ENCODE peak calls at places on chromosome 21, in seven cellular contexts. B is GM04503, A is H54, E is neural progenitor cell, M is anterior cingulate cortex, T is Caco-2, J is AG09309. U is an unnamed sample.

GRCh38 chr21:33752260-33752659 is 110.0 kb downstream of the ITSN1 start:
- DNase-seq in T (no peak), E (no peak), M (no peak), J (no peak), A (no peak), B (no peak), U (no peak)

GRCh38 chr21:26169611-26170470 is 729 bp downstream of the APP start:
- DNase-seq in T (peak), M (peak), A (peak), E (peak), B (peak), J (no peak), U (no peak)

GRCh38 chr21:14403681-14404318 is 20.9 kb upstream of the HSPA13 start:
- DNase-seq in J (peak), T (peak), E (peak), B (no peak), M (no peak), A (peak), U (peak)

GRCh38 chr21:33976980-33977720 is 61.5 kb upstream of the ATP5PO start:
- DNase-seq in A (no peak), T (no peak), E (no peak), J (no peak), B (no peak), M (no peak), U (no peak)

GRCh38 chr21:42028754-42029385 is 18.7 kb upstream of the ZBTB21 start:
- DNase-seq in J (no peak), T (no peak), A (no peak), E (no peak), B (no peak), M (no peak), U (no peak)

GRCh38 chr21:27362249-27362648 is 395.4 kb upstream of the ADAMTS5 start:
- DNase-seq in E (no peak), A (no peak), M (no peak), B (no peak), J (no peak), T (peak), U (no peak)

GRCh38 chr21:27674037-27674436 is 707.1 kb upstream of the ADAMTS5 start:
- DNase-seq in T (no peak), E (no peak), M (no peak), J (peak), A (no peak), B (peak), U (peak)

GRCh38 chr21:15472108-15472507 is 257.7 kb upstream of the USP25 start:
- DNase-seq in J (no peak), B (no peak), T (no peak), M (no peak), E (no peak), A (no peak), U (no peak)

GRCh38 chr21:14737922-14738321 is 191.8 kb upstream of the SAMSN1 start:
- DNase-seq in J (no peak), E (peak), A (no peak), T (peak), B (no peak), M (no peak), U (peak)

GRCh38 chr21:41894922-41895557 is 15.9 kb upstream of the PRDM15 start:
- DNase-seq in M (no peak), E (no peak), J (no peak), T (no peak), A (no peak), B (no peak), U (peak)

GRCh38 chr21:45590726-45591618 is 48.7 kb upstream of the SLC19A1 start:
- DNase-seq in E (no peak), T (no peak), B (no peak), A (no peak), M (no peak), J (no peak), U (no peak)

GRCh38 chr21:31281561-31281960 is 62.5 kb downstream of the TIAM1 start:
- DNase-seq in B (no peak), A (no peak), M (no peak), E (no peak), J (no peak), T (no peak), U (no peak)

GRCh38 chr21:38910390-38911008 is 104.8 kb downstream of the ETS2 start:
- DNase-seq in A (no peak), M (no peak), J (no peak), B (no peak), E (no peak), T (no peak), U (no peak)

GRCh38 chr21:37006521-37007291 is at the start of gene RIPPLY3:
- DNase-seq in E (peak), A (no peak), B (no peak), T (peak), J (no peak), M (no peak), U (no peak)

GRCh38 chr21:41369915-41370839 is 8.3 kb downstream of the MX2 start:
- DNase-seq in J (no peak), B (no peak), T (no peak), M (no peak), A (no peak), E (no peak), U (no peak)

GRCh38 chr21:37551406-37552355 is 185.1 kb downstream of the DYRK1A start:
- DNase-seq in B (no peak), A (peak), J (no peak), T (peak), E (no peak), M (no peak), U (no peak)

GRCh38 chr21:17929514-17929913 is 110.4 kb upstream of the C21orf91 start:
- DNase-seq in M (no peak), A (no peak), E (peak), J (no peak), B (no peak), T (no peak), U (no peak)

GRCh38 chr21:42731264-42732032 is 78.0 kb downstream of the PDE9A start:
- DNase-seq in A (no peak), J (no peak), T (no peak), M (no peak), B (no peak), E (no peak), U (no peak)

GRCh38 chr21:34858559-34858958 is 189.8 kb downstream of the CLIC6 start:
- DNase-seq in M (no peak), T (no peak), A (no peak), B (no peak), J (no peak), E (no peak), U (no peak)

GRCh38 chr21:31347435-31348032 is 3.5 kb upstream of the TIAM1 start:
- DNase-seq in M (no peak), A (peak), E (peak), T (peak), J (no peak), B (no peak), U (no peak)

GRCh38 chr21:46515109-46515508 is 56.4 kb downstream of the DIP2A start:
- DNase-seq in E (no peak), M (peak), T (no peak), J (no peak), A (no peak), B (no peak), U (no peak)

GRCh38 chr21:16424331-16424749 is 694.6 kb downstream of the USP25 start:
- DNase-seq in M (no peak), B (no peak), A (no peak), T (no peak), E (no peak), J (no peak), U (no peak)

GRCh38 chr21:45543371-45543709 is 1.1 kb upstream of the SLC19A1 start:
- DNase-seq in M (no peak), A (no peak), B (no peak), E (no peak), J (no peak), T (no peak), U (no peak)

GRCh38 chr21:43373387-43374227 is 53.3 kb downstream of the SIK1 start:
- DNase-seq in M (peak), T (no peak), J (no peak), E (no peak), A (no peak), B (no peak), U (no peak)

GRCh38 chr21:33825419-33825818 is 90.2 kb downstream of the ATP5PO start:
- DNase-seq in B (no peak), M (no peak), E (no peak), J (no peak), A (no peak), T (no peak), U (no peak)

GRCh38 chr21:42855143-42855936 is 24.0 kb downstream of the WDR4 start:
- DNase-seq in A (no peak), M (no peak), J (no peak), E (no peak), T (no peak), B (no peak), U (no peak)

GRCh38 chr21:15054089-15054488 is 10.7 kb downstream of the NRIP1 start:
- DNase-seq in A (no peak), T (no peak), M (no peak), E (no peak), J (no peak), B (no peak), U (no peak)

GRCh38 chr21:45147473-45148315 is 73.3 kb downstream of the ADARB1 start:
- DNase-seq in J (no peak), A (no peak), M (no peak), T (no peak), E (no peak), B (no peak), U (no peak)

GRCh38 chr21:24658926-24659325 is 948.4 kb downstream of the MRPL39 start:
- DNase-seq in A (no peak), B (no peak), T (no peak), M (no peak), J (no peak), E (no peak), U (no peak)

GRCh38 chr21:45022348-45022675 is 52.1 kb upstream of the ADARB1 start:
- DNase-seq in A (no peak), J (no peak), T (no peak), M (no peak), E (no peak), B (no peak), U (no peak)

GRCh38 chr21:43302769-43303168 is 124.2 kb downstream of the SIK1 start:
- DNase-seq in M (no peak), T (no peak), E (no peak), J (no peak), A (no peak), B (no peak), U (no peak)

U was measured in GM04504.